ENCODE peak calls at places on chromosome 21, in four cellular contexts. P, S, G and L are unnamed samples. For H3K27me3, the result is how much of the 10 kb centered on the place peaks cover.

GRCh38 chr21:46069166-46069565 is 28.7 kb upstream of the COL6A2 start:
- DNase-seq in S (no peak), G (no peak), P (peak), L (no peak)

GRCh38 chr21:17491716-17492414 is 21.0 kb upstream of the CXADR start:
- DNase-seq in P (no peak), S (no peak), G (peak), L (no peak)

GRCh38 chr21:16308269-16308668 is 578.5 kb downstream of the USP25 start:
- DNase-seq in G (no peak), S (no peak), P (no peak), L (no peak)

GRCh38 chr21:31236528-31236927 is 107.5 kb downstream of the TIAM1 start:
- DNase-seq in G (no peak), S (no peak), P (no peak), L (no peak)

GRCh38 chr21:36065497-36066036 is 4.3 kb upstream of the CBR1 start:
- DNase-seq in P (no peak), G (no peak), S (no peak), L (no peak)

GRCh38 chr21:36111238-36111637 is 23.6 kb upstream of the CBR3 start:
- DNase-seq in S (no peak), G (no peak), P (no peak), L (no peak)

GRCh38 chr21:33750017-33750416 is 107.7 kb downstream of the ITSN1 start:
- DNase-seq in S (no peak), P (no peak), G (no peak), L (no peak)

GRCh38 chr21:29449306-29449940 is 150.7 kb downstream of the BACH1 start:
- DNase-seq in G (no peak), P (no peak), S (no peak), L (no peak)

GRCh38 chr21:14977814-14978213 is 87.0 kb downstream of the NRIP1 start:
- DNase-seq in P (no peak), S (no peak), G (no peak), L (no peak)

GRCh38 chr21:36587388-36587787 is 107.5 kb upstream of the CLDN14 start:
- DNase-seq in G (no peak), S (no peak), P (no peak), L (no peak)

GRCh38 chr21:31457675-31458074 is 113.6 kb upstream of the TIAM1 start:
- DNase-seq in G (no peak), P (no peak), S (no peak), L (no peak)

GRCh38 chr21:31414601-31415000 is 70.5 kb upstream of the TIAM1 start:
- DNase-seq in P (no peak), G (no peak), S (no peak), L (no peak)

GRCh38 chr21:28822882-28823335 is 169.8 kb downstream of the LTN1 start:
- DNase-seq in S (no peak), G (no peak), P (no peak), L (no peak)

GRCh38 chr21:30282850-30283249 is at the start of gene KRTAP24-1:
- DNase-seq in S (no peak), P (no peak), G (no peak), L (no peak)

GRCh38 chr21:19440792-19441494 is 1037.4 kb upstream of the TMPRSS15 start:
- DNase-seq in P (no peak), G (no peak), S (no peak), L (no peak)

GRCh38 chr21:14270631-14271030 is 54.7 kb downstream of the RBM11 start:
- DNase-seq in S (no peak), G (no peak), P (no peak), L (no peak)

GRCh38 chr21:46002841-46003574 is 21.4 kb downstream of the COL6A1 start:
- DNase-seq in P (peak), S (no peak), G (peak), L (no peak)

GRCh38 chr21:35932232-35932911 is 128.0 kb downstream of the SETD4 start:
- DNase-seq in S (no peak), G (peak), P (peak), L (peak)

GRCh38 chr21:36156815-36157670 is at the start of gene DOP1B:
- DNase-seq in G (no peak), S (peak), P (no peak), L (peak)

GRCh38 chr21:14916676-14917141 is 148.1 kb downstream of the NRIP1 start:
- DNase-seq in S (no peak), P (no peak), G (no peak), L (no peak)

GRCh38 chr21:28761709-28762356 is 230.8 kb downstream of the LTN1 start:
- DNase-seq in S (no peak), P (no peak), G (no peak), L (no peak)

GRCh38 chr21:28832013-28832714 is 160.5 kb downstream of the LTN1 start:
- DNase-seq in P (no peak), S (no peak), G (no peak), L (no peak)

GRCh38 chr21:31258073-31258472 is 86.0 kb downstream of the TIAM1 start:
- DNase-seq in P (no peak), S (no peak), G (no peak), L (no peak)

GRCh38 chr21:14972678-14973077 is 92.1 kb downstream of the NRIP1 start:
- DNase-seq in P (no peak), G (no peak), S (no peak), L (no peak)

GRCh38 chr21:22076471-22076870 is 1078.3 kb downstream of the NCAM2 start:
- DNase-seq in G (no peak), S (no peak), P (no peak), L (no peak)

GRCh38 chr21:18970941-18971340 is 567.4 kb upstream of the TMPRSS15 start:
- DNase-seq in S (no peak), P (no peak), G (no peak), L (no peak)

GRCh38 chr21:32682696-32683474 is 44.9 kb downstream of the SYNJ1 start:
- DNase-seq in P (no peak), S (no peak), G (no peak), L (no peak)

GRCh38 chr21:37101384-37101783 is 28.3 kb downstream of the TTC3 start:
- DNase-seq in P (no peak), G (no peak), S (no peak), L (no peak)

GRCh38 chr21:28867401-28867800 is 125.3 kb downstream of the LTN1 start:
- DNase-seq in P (no peak), G (no peak), S (no peak), L (no peak)

GRCh38 chr21:28714795-28715464 is 277.7 kb downstream of the LTN1 start:
- DNase-seq in S (no peak), P (no peak), G (no peak), L (no peak)

GRCh38 chr21:31985398-31985797 is 112.6 kb downstream of the HUNK start:
- DNase-seq in P (no peak), S (no peak), G (no peak), L (no peak)

GRCh38 chr21:40967771-40968170 is 120.8 kb upstream of the DSCAM start:
- DNase-seq in P (no peak), G (no peak), S (no peak), L (no peak)

GRCh38 chr21:32687946-32688345 is 39.9 kb downstream of the SYNJ1 start:
- DNase-seq in G (no peak), S (no peak), P (no peak), L (no peak)

GRCh38 chr21:14382486-14382834 is 486 bp downstream of the HSPA13 start:
- DNase-seq in S (no peak), G (no peak), P (no peak), L (peak)

GRCh38 chr21:45824546-45825208 is 156.9 kb upstream of the COL6A1 start:
- DNase-seq in S (no peak), G (no peak), P (no peak), L (no peak)

GRCh38 chr21:24290151-24290833 is 1317.0 kb downstream of the MRPL39 start:
- DNase-seq in P (no peak), S (no peak), G (no peak), L (no peak)

GRCh38 chr21:32562426-32562825 is 22.9 kb downstream of the TCP10L start:
- DNase-seq in G (no peak), P (no peak), S (no peak), L (peak)

GRCh38 chr21:43321611-43322010 is 105.3 kb downstream of the SIK1 start:
- DNase-seq in S (no peak), P (no peak), G (no peak), L (peak)

GRCh38 chr21:43322805-43323204 is 104.1 kb downstream of the SIK1 start:
- DNase-seq in G (no peak), S (no peak), P (no peak), L (no peak)

GRCh38 chr21:43320526-43320925 is 106.4 kb downstream of the SIK1 start:
- DNase-seq in P (no peak), S (no peak), G (no peak), L (no peak)

GRCh38 chr21:43322311-43322710 is 104.6 kb downstream of the SIK1 start:
- DNase-seq in S (no peak), P (no peak), G (no peak), L (no peak)

GRCh38 chr21:43321111-43321510 is 105.8 kb downstream of the SIK1 start:
- DNase-seq in G (no peak), S (no peak), P (no peak), L (no peak)
- H3K27ac ChIP-seq in G (no peak), S (no peak), P (no peak), L (no peak)

DNA sequence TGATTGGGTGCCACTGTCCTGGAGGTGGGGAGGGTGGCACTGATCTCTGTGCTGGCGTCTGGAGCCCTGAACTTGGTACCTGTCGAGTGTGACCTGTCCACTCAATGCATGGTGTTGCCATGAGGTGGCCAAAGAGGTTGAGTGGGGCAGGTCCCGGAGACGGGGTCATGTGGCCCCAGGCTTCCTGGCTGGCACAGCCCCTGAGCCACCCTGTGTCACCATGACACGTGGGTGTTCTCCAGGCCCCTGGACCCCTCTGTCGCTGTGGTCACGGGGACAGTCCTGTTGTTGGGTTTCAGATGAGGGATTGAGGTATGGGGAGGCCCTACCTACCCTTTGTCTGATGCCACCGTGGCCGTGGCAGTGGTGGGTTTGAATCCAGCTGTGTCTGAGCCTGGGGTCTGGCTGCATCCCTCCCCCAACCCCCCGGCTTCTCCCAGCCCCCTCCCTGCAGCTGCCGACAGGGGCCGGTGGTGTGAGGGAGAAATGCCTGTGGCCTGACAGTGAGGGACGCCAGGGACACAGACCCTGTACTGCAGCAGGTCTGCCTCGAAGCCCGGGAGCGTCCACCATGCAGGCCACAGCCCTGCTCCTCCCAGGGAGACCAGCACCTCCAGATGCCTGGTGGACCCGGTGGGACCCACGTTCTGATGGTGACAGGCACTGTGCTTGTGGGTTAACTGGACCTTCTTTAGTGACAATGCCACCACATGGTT is 12.0 kb downstream of the TRPM2 start:
- DNase-seq in G (peak), S (no peak), P (no peak), L (no peak)
- H3K27me3 ChIP-seq in G (under half), S (under half), P (under half), L (under half)

DNA sequence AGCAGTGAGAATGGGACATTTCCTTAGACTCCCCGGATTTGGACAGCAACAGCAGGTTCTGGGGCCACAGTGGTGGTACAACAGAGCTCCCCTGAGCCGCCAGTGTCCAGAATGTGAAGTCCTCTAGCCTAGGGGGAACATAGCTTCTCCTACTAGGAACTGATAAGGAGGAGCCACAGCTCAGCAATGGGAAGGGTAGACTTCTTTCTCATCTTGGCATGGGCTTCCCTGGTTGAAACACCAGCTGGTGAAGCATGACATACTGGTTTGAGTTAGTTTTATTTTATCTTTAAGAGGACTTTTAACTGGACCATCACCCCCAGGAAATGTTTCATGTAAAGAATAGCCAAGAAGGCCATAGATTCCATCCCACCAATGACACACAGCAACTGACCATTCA is 68.4 kb downstream of the KCNJ15 start:
- DNase-seq in G (no peak), P (no peak), S (no peak), L (no peak)
- H3K27ac ChIP-seq in G (no peak), P (no peak), S (no peak), L (no peak)

GRCh38 chr21:34825101-34825500 is 156.3 kb downstream of the CLIC6 start:
- DNase-seq in P (no peak), S (no peak), G (no peak), L (no peak)
- H3K27me3 ChIP-seq in P (under half), S (under half), G (under half), L (under half)

GRCh38 chr21:42095581-42095980 is 24.5 kb downstream of the UMODL1 start:
- DNase-seq in G (no peak), S (no peak), P (no peak), L (no peak)

GRCh38 chr21:42096593-42096992 is 25.5 kb downstream of the UMODL1 start:
- DNase-seq in S (no peak), P (no peak), G (no peak), L (no peak)

GRCh38 chr21:42098957-42099547 is 27.9 kb downstream of the UMODL1 start:
- DNase-seq in P (no peak), G (no peak), S (no peak), L (no peak)

GRCh38 chr21:42097274-42097673 is 26.2 kb downstream of the UMODL1 start:
- DNase-seq in G (no peak), S (no peak), P (no peak), L (no peak)

GRCh38 chr21:42097860-42098259 is 26.7 kb downstream of the UMODL1 start:
- DNase-seq in S (no peak), G (peak), P (no peak), L (peak)
- H3K27ac ChIP-seq in S (no peak), G (peak), P (no peak), L (peak)

GRCh38 chr21:39187141-39187540 is 3.9 kb upstream of the PSMG1 start:
- DNase-seq in P (no peak), S (no peak), G (no peak), L (no peak)
- H3K27me3 ChIP-seq in P (under half), S (under half), G (under half), L (under half)

DNA sequence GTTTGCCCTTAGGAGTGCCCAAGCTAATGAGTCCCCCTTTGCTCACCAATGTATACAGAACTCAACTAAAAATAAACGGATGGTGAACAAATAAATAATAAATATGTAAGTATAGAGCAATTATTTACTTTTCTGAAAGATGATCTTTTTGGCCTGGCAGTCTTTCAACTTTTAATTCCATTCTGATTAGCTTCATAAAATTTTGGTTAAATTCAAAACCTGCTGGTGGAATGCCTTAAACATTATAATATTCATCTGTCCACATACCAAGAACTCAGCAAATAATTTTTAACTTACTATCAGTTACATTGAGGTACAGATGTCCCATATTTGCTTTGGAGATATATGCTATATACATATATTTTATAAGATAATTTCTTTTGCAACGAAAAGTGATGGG is 204.3 kb downstream of the APP start:
- DNase-seq in S (no peak), G (no peak), P (no peak), L (no peak)
- H3K27ac ChIP-seq in S (no peak), G (no peak), P (no peak), L (no peak)

DNA sequence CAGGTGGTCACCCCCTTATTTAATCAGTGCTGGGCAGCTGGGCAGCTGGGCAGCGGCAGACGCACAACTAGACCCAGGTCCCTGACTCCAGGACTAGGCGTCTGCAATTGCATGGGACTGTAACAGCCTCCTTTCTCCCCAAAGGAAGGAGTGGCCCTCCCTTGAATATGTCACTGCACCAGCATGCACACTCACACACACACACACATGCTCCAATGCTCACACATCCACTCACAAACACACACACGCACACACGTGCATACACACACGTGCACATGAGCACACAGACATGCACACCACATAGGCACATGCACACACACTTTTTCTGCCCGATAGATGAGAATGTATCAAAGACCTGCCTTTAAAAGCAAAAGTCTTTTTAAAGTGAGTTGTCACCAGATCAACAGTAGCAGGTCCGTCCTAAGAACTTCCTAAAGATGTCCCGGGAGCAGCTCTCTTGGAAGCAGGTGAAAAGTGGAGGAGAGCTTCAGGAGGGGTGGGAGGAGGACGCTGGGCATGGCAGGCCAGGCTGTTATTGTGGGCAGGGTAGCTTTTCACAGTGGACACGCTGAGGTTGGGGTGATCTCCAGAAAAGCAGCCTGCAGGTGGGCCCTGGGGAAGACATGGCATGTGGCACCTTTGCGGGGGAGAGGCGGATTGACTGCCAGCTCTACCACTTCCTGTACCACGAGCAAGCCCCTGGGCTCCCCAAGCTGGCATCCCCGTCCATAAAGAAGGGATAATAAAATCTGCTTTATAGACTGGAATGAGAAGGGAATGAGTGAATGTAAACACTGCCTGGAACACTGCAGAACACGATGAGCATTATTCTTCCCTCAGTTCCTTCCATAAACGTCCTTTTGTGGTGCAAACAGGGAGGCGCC is 1.7 kb downstream of the PDE9A start:
- DNase-seq in G (no peak), P (no peak), S (no peak), L (no peak)
- H3K27me3 ChIP-seq in G (under half), P (under half), S (under half), L (under half)

GRCh38 chr21:44764319-44765230 is 37.0 kb downstream of the UBE2G2 start:
- DNase-seq in P (no peak), G (no peak), S (no peak), L (no peak)

GRCh38 chr21:44765231-44766013 is 36.2 kb downstream of the UBE2G2 start:
- DNase-seq in S (peak), P (no peak), G (no peak), L (no peak)

GRCh38 chr21:44766818-44767354 is 34.7 kb downstream of the UBE2G2 start:
- DNase-seq in G (no peak), P (no peak), S (no peak), L (no peak)

GRCh38 chr21:44767834-44768831 is 33.5 kb downstream of the UBE2G2 start:
- DNase-seq in S (no peak), G (no peak), P (no peak), L (no peak)

DNA sequence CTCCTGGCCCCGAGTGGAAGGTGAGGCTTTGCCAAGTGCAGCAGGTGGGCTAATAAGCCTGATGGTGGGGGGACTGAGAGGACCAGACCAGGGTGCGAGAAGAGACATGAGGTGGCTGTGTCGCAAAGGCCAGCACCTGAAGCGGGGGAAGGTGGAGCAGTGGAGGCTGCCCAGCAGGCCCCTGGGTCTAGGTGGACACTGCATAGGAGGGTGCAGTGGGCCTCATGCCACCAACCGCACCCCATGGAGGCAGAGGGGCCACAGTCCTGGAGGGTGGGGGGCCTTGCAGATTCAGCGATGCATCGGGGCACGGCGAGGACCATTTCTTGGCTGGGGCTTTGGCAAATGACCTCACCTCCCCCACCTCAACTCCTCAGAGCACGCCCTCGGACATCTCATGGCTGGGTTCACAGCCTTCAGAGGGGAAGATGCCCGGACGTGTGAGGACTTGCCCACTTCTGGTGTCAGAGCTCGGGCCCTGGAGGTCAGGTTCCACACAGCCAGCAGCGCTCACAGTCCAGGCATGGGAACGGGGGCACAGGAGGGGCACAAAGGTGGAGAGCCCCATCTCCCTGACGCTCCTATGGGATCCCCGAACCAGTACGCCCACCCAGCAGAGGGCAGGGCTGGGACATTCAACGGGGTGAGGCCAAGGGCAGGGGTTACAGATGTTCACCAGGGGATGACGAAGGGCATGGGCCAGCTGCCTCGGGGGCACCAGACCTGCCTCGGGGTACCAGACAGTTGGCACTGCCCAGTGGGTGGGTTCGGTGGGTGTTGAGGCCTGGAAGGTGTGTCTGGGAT is 35.4 kb downstream of the UBE2G2 start:
- DNase-seq in P (no peak), S (no peak), G (no peak), L (peak)
- H3K27ac ChIP-seq in P (no peak), S (peak), G (no peak), L (no peak)

GRCh38 chr21:20618878-20619277 is 379.3 kb upstream of the NCAM2 start:
- DNase-seq in S (no peak), P (no peak), G (no peak), L (no peak)
- H3K27me3 ChIP-seq in S (under half), P (under half), G (under half), L (under half)